ENCODE peak calls at places on chromosomes 2 and 18, in four cellular contexts. One of them, this sample, is unnamed.

GRCh38 chr18:76476665-76477561 is 18.1 kb downstream of the ZNF516 start:
- DNase-seq in mammary epithelial cell: no peak
- DNase-seq in colonic mucosa: peak
- DNase-seq in cardiac muscle cell: no peak
- DNase-seq in this sample: peak

GRCh38 chr2:6412533-6413085 is 453.1 kb downstream of the CMPK2 start:
- DNase-seq in mammary epithelial cell: no peak
- DNase-seq in colonic mucosa: no peak
- DNase-seq in cardiac muscle cell: no peak
- DNase-seq in this sample: no peak

GRCh38 chr2:58054264-58054663 is 7.7 kb downstream of the VRK2 start:
- DNase-seq in mammary epithelial cell: no peak
- DNase-seq in colonic mucosa: no peak
- DNase-seq in cardiac muscle cell: no peak
- DNase-seq in this sample: no peak

GRCh38 chr2:67650292-67651133 is 253.4 kb downstream of the ETAA1 start:
- DNase-seq in mammary epithelial cell: peak
- DNase-seq in colonic mucosa: peak
- DNase-seq in cardiac muscle cell: peak
- DNase-seq in this sample: peak

GRCh38 chr2:2655451-2655850 is 324.4 kb upstream of the MYT1L start:
- DNase-seq in mammary epithelial cell: no peak
- DNase-seq in colonic mucosa: no peak
- DNase-seq in cardiac muscle cell: no peak
- DNase-seq in this sample: no peak

GRCh38 chr2:233021771-233022170 is 8.7 kb upstream of the NGEF start:
- DNase-seq in mammary epithelial cell: no peak
- DNase-seq in colonic mucosa: no peak
- DNase-seq in cardiac muscle cell: no peak
- DNase-seq in this sample: no peak

GRCh38 chr18:40415821-40416220 is 1539.2 kb upstream of the PIK3C3 start:
- DNase-seq in mammary epithelial cell: no peak
- DNase-seq in colonic mucosa: no peak
- DNase-seq in cardiac muscle cell: no peak
- DNase-seq in this sample: no peak

GRCh38 chr2:196537311-196537710 is 102.2 kb upstream of the CCDC150 start:
- DNase-seq in mammary epithelial cell: no peak
- DNase-seq in colonic mucosa: no peak
- DNase-seq in cardiac muscle cell: no peak
- DNase-seq in this sample: no peak

GRCh38 chr18:50429207-50429948 is 54.5 kb downstream of the SKA1 start:
- DNase-seq in mammary epithelial cell: no peak
- DNase-seq in colonic mucosa: no peak
- DNase-seq in cardiac muscle cell: peak
- DNase-seq in this sample: no peak

GRCh38 chr2:108923019-108923700 is 65.9 kb downstream of the EDAR start:
- DNase-seq in mammary epithelial cell: peak
- DNase-seq in colonic mucosa: peak
- DNase-seq in cardiac muscle cell: no peak
- DNase-seq in this sample: no peak

GRCh38 chr2:10447300-10448207 is 573 bp downstream of the ODC1 start:
- DNase-seq in mammary epithelial cell: peak
- DNase-seq in colonic mucosa: peak
- DNase-seq in cardiac muscle cell: peak
- DNase-seq in this sample: no peak

GRCh38 chr18:67665266-67665665 is 148.7 kb upstream of the DSEL start:
- DNase-seq in mammary epithelial cell: peak
- DNase-seq in colonic mucosa: no peak
- DNase-seq in cardiac muscle cell: no peak
- DNase-seq in this sample: no peak

GRCh38 chr2:3159801-3160545 is 217.6 kb downstream of the EIPR1 start:
- DNase-seq in mammary epithelial cell: no peak
- DNase-seq in colonic mucosa: no peak
- DNase-seq in cardiac muscle cell: no peak
- DNase-seq in this sample: no peak

DNA sequence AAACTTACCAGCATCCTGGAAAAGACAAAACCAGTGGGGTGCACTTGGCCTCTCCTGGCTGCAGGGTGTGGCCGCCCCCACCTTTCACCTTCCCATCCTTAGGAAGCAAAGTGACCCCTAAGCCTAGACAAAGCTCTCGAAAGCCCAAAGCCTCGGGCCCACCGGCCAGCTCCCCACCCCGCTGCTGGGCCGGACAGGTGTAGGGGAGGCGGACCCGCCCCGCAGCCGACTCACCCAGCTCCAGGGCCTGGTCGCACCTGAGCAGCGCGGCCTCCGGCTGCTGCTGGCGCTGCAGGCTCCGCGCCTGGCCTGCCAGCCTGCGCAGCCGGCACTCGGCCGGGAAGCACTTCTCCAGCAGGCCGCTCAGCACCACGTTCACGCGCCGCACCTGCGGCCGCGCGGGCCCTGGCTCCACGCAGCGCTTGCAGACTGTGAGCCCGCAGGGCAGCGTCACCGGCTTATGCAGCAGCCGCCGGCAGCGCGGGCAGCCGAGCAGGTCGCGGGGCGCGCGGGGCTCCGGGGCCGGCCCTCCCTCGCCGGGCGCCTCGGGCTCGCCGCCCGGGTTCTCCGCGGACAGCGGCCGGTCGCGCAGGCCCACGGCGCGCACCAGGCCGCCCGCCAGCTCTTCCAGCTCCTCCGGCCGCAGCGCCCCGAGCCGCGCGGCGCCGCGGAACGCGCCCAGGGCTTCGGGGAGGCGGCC is 970 bp downstream of the LONRF2 start:
- DNase-seq in mammary epithelial cell: peak
- DNase-seq in colonic mucosa: no peak
- DNase-seq in cardiac muscle cell: peak
- DNase-seq in this sample: no peak
- H3K4me3 ChIP-seq in mammary epithelial cell: no peak
- H3K4me3 ChIP-seq in colonic mucosa: no peak
- H3K4me3 ChIP-seq in cardiac muscle cell: peak
- H3K4me3 ChIP-seq in this sample: peak

GRCh38 chr2:33634261-33634910 is 35.3 kb upstream of the FAM98A start:
- DNase-seq in mammary epithelial cell: no peak
- DNase-seq in colonic mucosa: no peak
- DNase-seq in cardiac muscle cell: no peak
- DNase-seq in this sample: no peak
- TF ChIP-seq CTCF in mammary epithelial cell: no peak
- TF ChIP-seq CTCF in colonic mucosa: no peak
- TF ChIP-seq CTCF in cardiac muscle cell: no peak
- TF ChIP-seq CTCF in this sample: no peak

GRCh38 chr2:130756721-130757195 is 1.4 kb downstream of the AMER3 start:
- DNase-seq in mammary epithelial cell: no peak
- DNase-seq in colonic mucosa: no peak
- DNase-seq in cardiac muscle cell: no peak
- DNase-seq in this sample: no peak

GRCh38 chr2:130754811-130755210 is 529 bp upstream of the AMER3 start:
- DNase-seq in mammary epithelial cell: no peak
- DNase-seq in colonic mucosa: no peak
- DNase-seq in cardiac muscle cell: no peak
- DNase-seq in this sample: peak

GRCh38 chr2:130759906-130760753 is 4.8 kb downstream of the AMER3 start:
- DNase-seq in mammary epithelial cell: peak
- DNase-seq in colonic mucosa: no peak
- DNase-seq in cardiac muscle cell: peak
- DNase-seq in this sample: peak

GRCh38 chr2:130756041-130756720 is 841 bp downstream of the AMER3 start:
- DNase-seq in mammary epithelial cell: peak
- DNase-seq in colonic mucosa: no peak
- DNase-seq in cardiac muscle cell: peak
- DNase-seq in this sample: no peak

GRCh38 chr2:130755234-130756040 is at the start of gene AMER3:
- DNase-seq in mammary epithelial cell: no peak
- DNase-seq in colonic mucosa: no peak
- DNase-seq in cardiac muscle cell: peak
- DNase-seq in this sample: no peak
- H3K4me3 ChIP-seq in mammary epithelial cell: no peak
- H3K4me3 ChIP-seq in colonic mucosa: no peak
- H3K4me3 ChIP-seq in cardiac muscle cell: peak
- H3K4me3 ChIP-seq in this sample: peak

GRCh38 chr18:12990662-12990976 is 543 bp upstream of the CEP192 start:
- DNase-seq in mammary epithelial cell: no peak
- DNase-seq in colonic mucosa: no peak
- DNase-seq in cardiac muscle cell: no peak
- DNase-seq in this sample: no peak

GRCh38 chr18:12989397-12990127 is 1.6 kb upstream of the CEP192 start:
- DNase-seq in mammary epithelial cell: no peak
- DNase-seq in colonic mucosa: no peak
- DNase-seq in cardiac muscle cell: no peak
- DNase-seq in this sample: no peak

GRCh38 chr18:12991839-12992216 is 666 bp downstream of the CEP192 start:
- DNase-seq in mammary epithelial cell: no peak
- DNase-seq in colonic mucosa: no peak
- DNase-seq in cardiac muscle cell: no peak
- DNase-seq in this sample: no peak

GRCh38 chr18:12990128-12990485 is 1.1 kb upstream of the CEP192 start:
- DNase-seq in mammary epithelial cell: peak
- DNase-seq in colonic mucosa: no peak
- DNase-seq in cardiac muscle cell: no peak
- DNase-seq in this sample: no peak

GRCh38 chr18:12990977-12991838 is at the start of gene CEP192:
- DNase-seq in mammary epithelial cell: peak
- DNase-seq in colonic mucosa: peak
- DNase-seq in cardiac muscle cell: peak
- DNase-seq in this sample: peak
- TF ChIP-seq CTCF in mammary epithelial cell: no peak
- TF ChIP-seq CTCF in colonic mucosa: no peak
- TF ChIP-seq CTCF in cardiac muscle cell: peak
- TF ChIP-seq CTCF in this sample: no peak

GRCh38 chr18:12420831-12421421 is 13.2 kb downstream of the PRELID3A start:
- DNase-seq in mammary epithelial cell: no peak
- DNase-seq in colonic mucosa: no peak
- DNase-seq in cardiac muscle cell: peak
- DNase-seq in this sample: no peak

GRCh38 chr18:12422936-12423335 is 15.2 kb downstream of the PRELID3A start:
- DNase-seq in mammary epithelial cell: no peak
- DNase-seq in colonic mucosa: no peak
- DNase-seq in cardiac muscle cell: no peak
- DNase-seq in this sample: no peak

GRCh38 chr18:12423820-12424219 is 16.1 kb downstream of the PRELID3A start:
- DNase-seq in mammary epithelial cell: no peak
- DNase-seq in colonic mucosa: no peak
- DNase-seq in cardiac muscle cell: peak
- DNase-seq in this sample: no peak

GRCh38 chr18:12423393-12423792 is 15.7 kb downstream of the PRELID3A start:
- DNase-seq in mammary epithelial cell: no peak
- DNase-seq in colonic mucosa: no peak
- DNase-seq in cardiac muscle cell: no peak
- DNase-seq in this sample: no peak

GRCh38 chr18:12421732-12422131 is 14.0 kb downstream of the PRELID3A start:
- DNase-seq in mammary epithelial cell: no peak
- DNase-seq in colonic mucosa: no peak
- DNase-seq in cardiac muscle cell: no peak
- DNase-seq in this sample: no peak
- H3K4me3 ChIP-seq in mammary epithelial cell: no peak
- H3K4me3 ChIP-seq in colonic mucosa: no peak
- H3K4me3 ChIP-seq in cardiac muscle cell: no peak
- H3K4me3 ChIP-seq in this sample: no peak

DNA sequence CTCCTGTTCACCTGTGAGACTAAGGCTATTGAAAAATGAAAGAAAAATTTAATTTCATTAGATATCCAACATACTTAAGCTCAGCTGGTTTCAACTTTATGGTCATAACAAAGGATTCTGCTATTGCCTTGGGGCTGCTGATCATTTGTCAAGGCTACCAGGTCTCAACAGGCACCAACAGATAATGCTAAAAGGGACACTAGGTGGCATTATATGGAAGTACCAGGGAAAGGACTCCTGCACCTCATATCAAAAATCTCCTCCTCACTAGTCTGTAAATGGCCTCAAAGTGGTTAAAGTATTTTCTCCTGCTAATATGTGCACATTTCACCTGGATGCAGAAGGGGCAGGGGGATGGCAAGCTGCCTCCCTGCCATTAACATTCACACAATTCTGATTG is 167.9 kb upstream of the REG3A start:
- DNase-seq in mammary epithelial cell: no peak
- DNase-seq in colonic mucosa: no peak
- DNase-seq in cardiac muscle cell: peak
- DNase-seq in this sample: no peak
- TF ChIP-seq CTCF in mammary epithelial cell: no peak
- TF ChIP-seq CTCF in colonic mucosa: no peak
- TF ChIP-seq CTCF in cardiac muscle cell: no peak
- TF ChIP-seq CTCF in this sample: no peak

DNA sequence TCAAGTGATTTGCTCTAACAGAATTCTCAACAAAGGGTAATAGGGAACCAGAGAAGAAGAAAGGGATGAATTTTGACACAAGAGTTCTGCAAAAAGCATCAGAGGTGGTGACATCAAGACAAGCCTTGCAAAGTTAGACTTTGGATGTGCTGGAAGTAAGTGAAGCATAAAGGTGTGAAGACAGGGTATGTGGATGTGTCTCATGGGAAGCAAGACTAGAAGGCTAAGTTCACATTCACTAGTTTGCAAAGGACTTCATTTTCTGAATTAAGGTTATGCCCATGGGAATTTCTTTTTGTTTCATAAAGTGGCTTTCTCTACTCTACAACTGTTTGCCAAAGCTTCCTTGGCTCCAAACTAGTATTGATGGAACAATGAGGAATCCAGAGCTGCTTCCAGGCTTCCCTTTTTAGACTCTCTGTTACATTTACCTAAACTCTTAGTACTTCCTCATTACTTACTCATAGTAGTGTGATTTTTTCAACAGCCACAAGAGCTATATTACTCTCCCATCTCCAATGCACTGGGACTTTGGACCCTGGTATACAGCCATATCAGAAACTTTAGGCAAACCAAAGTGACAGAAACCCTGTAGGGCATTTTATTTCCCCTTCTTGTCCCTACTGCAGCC is 21.1 kb upstream of the IHH start:
- DNase-seq in mammary epithelial cell: no peak
- DNase-seq in colonic mucosa: peak
- DNase-seq in cardiac muscle cell: no peak
- DNase-seq in this sample: no peak
- H3K4me3 ChIP-seq in mammary epithelial cell: no peak
- H3K4me3 ChIP-seq in colonic mucosa: no peak
- H3K4me3 ChIP-seq in cardiac muscle cell: no peak
- H3K4me3 ChIP-seq in this sample: no peak

DNA sequence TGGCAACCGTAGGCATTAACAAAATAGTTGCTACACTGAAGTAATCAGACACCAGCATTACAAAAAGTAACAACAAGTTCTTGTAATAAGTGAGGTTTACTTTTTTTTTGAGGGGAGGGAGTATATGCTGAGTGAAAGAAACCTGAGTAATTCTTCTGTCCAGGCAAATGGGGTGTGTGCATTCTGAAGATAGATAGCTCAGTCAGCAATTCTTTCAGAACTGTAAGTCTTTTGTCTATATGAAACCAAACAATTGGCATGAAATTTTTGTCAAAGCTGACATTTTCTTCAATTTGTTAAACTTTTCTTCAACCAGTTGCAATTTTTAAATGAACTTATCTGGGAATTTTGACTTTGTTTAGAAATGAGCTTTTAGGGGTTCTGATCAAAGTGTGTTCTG is 208.1 kb upstream of the THSD7B start:
- DNase-seq in mammary epithelial cell: no peak
- DNase-seq in colonic mucosa: no peak
- DNase-seq in cardiac muscle cell: no peak
- DNase-seq in this sample: no peak
- TF ChIP-seq CTCF in mammary epithelial cell: no peak
- TF ChIP-seq CTCF in colonic mucosa: no peak
- TF ChIP-seq CTCF in cardiac muscle cell: no peak
- TF ChIP-seq CTCF in this sample: no peak

GRCh38 chr2:127087780-127088495 is 19.0 kb downstream of the BIN1 start:
- DNase-seq in mammary epithelial cell: no peak
- DNase-seq in colonic mucosa: no peak
- DNase-seq in cardiac muscle cell: no peak
- DNase-seq in this sample: no peak
- H3K4me3 ChIP-seq in mammary epithelial cell: no peak
- H3K4me3 ChIP-seq in colonic mucosa: no peak
- H3K4me3 ChIP-seq in cardiac muscle cell: no peak
- H3K4me3 ChIP-seq in this sample: no peak

GRCh38 chr2:70994445-70995226 is at the start of gene TEX261:
- DNase-seq in mammary epithelial cell: peak
- DNase-seq in colonic mucosa: peak
- DNase-seq in cardiac muscle cell: peak
- DNase-seq in this sample: peak
- TF ChIP-seq CTCF in mammary epithelial cell: peak
- TF ChIP-seq CTCF in colonic mucosa: peak
- TF ChIP-seq CTCF in cardiac muscle cell: peak
- TF ChIP-seq CTCF in this sample: peak